ENCODE peak calls at places on chromosomes 1 and 21, in seven cellular contexts. F is astrocyte of the cerebellum, O is heart right ventricle, S is AG09309, H is ovary, W is natural killer cell, C is pancreas. E is an unnamed sample.

GRCh38 chr1:113057006-113057405 is 16.0 kb upstream of the LRIG2 start:
- DNase-seq in S (no peak), W (no peak), C (no peak), H (peak; percentile 57), O (no peak), F (no peak), E (no peak)

GRCh38 chr1:227317541-227318002 is 720 bp downstream of the CDC42BPA start:
- DNase-seq in O (peak; percentile 39), F (peak; percentile 34), C (peak; percentile 44), H (peak; percentile 61), S (no peak), W (no peak), E (no peak)

GRCh38 chr1:227798078-227798802 is 17.2 kb upstream of the PRSS38 start:
- DNase-seq in C (no peak), S (no peak), W (no peak), H (no peak), F (no peak), O (no peak), E (no peak)

GRCh38 chr1:214933375-214933774 is 149.2 kb upstream of the KCNK2 start:
- DNase-seq in F (no peak), W (no peak), S (no peak), C (no peak), H (no peak), O (no peak), E (no peak)

GRCh38 chr1:160128636-160129035 is 13.1 kb downstream of the ATP1A2 start:
- DNase-seq in S (no peak), O (no peak), H (no peak), F (no peak), C (no peak), W (no peak), E (no peak)

GRCh38 chr21:36337099-36337509 is 17.1 kb downstream of the MORC3 start:
- DNase-seq in O (no peak), S (no peak), H (no peak), C (no peak), F (no peak), W (no peak), E (no peak)

GRCh38 chr1:224292419-224292818 is 37.6 kb downstream of the NVL start:
- DNase-seq in O (no peak), S (no peak), F (no peak), W (no peak), H (no peak), C (no peak), E (no peak)

GRCh38 chr1:224859651-224860050 is 69.8 kb upstream of the DNAH14 start:
- DNase-seq in F (no peak), W (no peak), O (no peak), H (no peak), S (no peak), C (no peak), E (no peak)

GRCh38 chr1:16178596-16179497 is 23.0 kb upstream of the EPHA2 start:
- DNase-seq in O (no peak), F (no peak), S (no peak), C (no peak), W (no peak), H (no peak), E (peak; percentile 41)

GRCh38 chr1:34982820-34983376 is 2.2 kb downstream of the TMEM35B start:
- DNase-seq in H (no peak), C (no peak), F (no peak), O (no peak), W (no peak), S (no peak), E (no peak)

GRCh38 chr1:1597275-1597930 is 2.5 kb downstream of the FNDC10 start:
- DNase-seq in H (no peak), F (no peak), C (no peak), O (no peak), W (no peak), S (no peak), E (no peak)

GRCh38 chr1:59605761-59606160 is 209.0 kb upstream of the HOOK1 start:
- DNase-seq in H (no peak), W (no peak), C (no peak), S (no peak), O (no peak), F (no peak), E (no peak)

GRCh38 chr21:24110846-24111245 is 1496.4 kb downstream of the MRPL39 start:
- DNase-seq in S (no peak), H (no peak), F (peak; percentile 60), O (no peak), W (no peak), C (no peak), E (no peak)

GRCh38 chr1:66446261-66447001 is 87.5 kb upstream of the SGIP1 start:
- DNase-seq in S (peak; percentile 39), C (peak; percentile 13), O (peak; percentile 54), W (no peak), F (peak; percentile 70), H (no peak), E (no peak)

GRCh38 chr1:225617479-225617878 is 35.4 kb downstream of the ENAH start:
- DNase-seq in W (no peak), O (no peak), S (no peak), F (no peak), C (no peak), H (no peak), E (no peak)

GRCh38 chr1:212402876-212403275 is 11.8 kb downstream of the PACC1 start:
- DNase-seq in S (no peak), C (no peak), W (no peak), O (no peak), F (no peak), H (no peak), E (no peak)

GRCh38 chr1:24968941-24969585 is 39.0 kb upstream of the RUNX3 start:
- DNase-seq in C (no peak), H (no peak), F (no peak), O (no peak), S (no peak), W (no peak), E (no peak)

DNA sequence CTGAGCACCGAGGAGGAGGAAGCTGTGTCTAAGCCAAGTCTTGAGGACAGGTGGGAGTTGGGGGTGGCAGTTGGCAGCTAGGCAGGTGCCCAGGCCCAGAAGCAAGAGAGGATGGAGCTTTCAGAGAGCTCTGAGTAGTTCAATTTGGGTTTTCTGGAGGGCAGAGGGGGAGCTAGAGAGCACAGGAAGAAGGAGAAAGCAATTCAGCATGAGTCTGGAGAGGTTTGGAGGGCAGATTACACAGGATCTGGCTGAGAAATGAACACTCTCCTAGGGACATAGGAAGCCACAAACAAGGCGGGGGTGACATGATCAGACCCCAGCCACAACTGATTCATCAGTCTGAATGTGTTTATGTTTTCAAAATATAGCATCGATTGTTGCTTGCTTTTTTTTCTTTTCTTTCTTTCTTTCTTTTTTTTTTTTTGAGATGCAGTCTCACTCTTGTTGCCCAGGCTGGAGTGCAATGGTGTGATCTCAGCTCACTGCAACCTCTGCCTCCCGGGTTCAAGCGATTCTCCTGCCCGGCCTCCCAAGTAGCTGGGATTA is 23.8 kb downstream of the PTPRF start:
- DNase-seq in F (no peak), H (no peak), O (no peak), W (no peak), C (no peak), S (peak; percentile 7), E (no peak)
- TF ChIP-seq CTCF in F (peak; percentile 75), H (no peak), O (peak; percentile 32), W (no peak), C (no peak), S (peak; percentile 81), E (peak; percentile 75)

GRCh38 chr1:8207202-8207601 is 110.7 kb upstream of the SLC45A1 start:
- DNase-seq in H (no peak), C (no peak), S (no peak), F (no peak), W (no peak), O (no peak), E (no peak)

GRCh38 chr1:8204823-8205222 is 113.1 kb upstream of the SLC45A1 start:
- DNase-seq in O (no peak), F (peak; percentile 63), C (no peak), S (no peak), W (no peak), H (no peak), E (no peak)

GRCh38 chr1:8206397-8206796 is 111.5 kb upstream of the SLC45A1 start:
- DNase-seq in S (no peak), W (no peak), H (no peak), C (no peak), F (no peak), O (no peak), E (no peak)

GRCh38 chr1:8203551-8203950 is 114.4 kb upstream of the SLC45A1 start:
- DNase-seq in W (no peak), S (no peak), H (no peak), F (no peak), C (no peak), O (no peak), E (no peak)

DNA sequence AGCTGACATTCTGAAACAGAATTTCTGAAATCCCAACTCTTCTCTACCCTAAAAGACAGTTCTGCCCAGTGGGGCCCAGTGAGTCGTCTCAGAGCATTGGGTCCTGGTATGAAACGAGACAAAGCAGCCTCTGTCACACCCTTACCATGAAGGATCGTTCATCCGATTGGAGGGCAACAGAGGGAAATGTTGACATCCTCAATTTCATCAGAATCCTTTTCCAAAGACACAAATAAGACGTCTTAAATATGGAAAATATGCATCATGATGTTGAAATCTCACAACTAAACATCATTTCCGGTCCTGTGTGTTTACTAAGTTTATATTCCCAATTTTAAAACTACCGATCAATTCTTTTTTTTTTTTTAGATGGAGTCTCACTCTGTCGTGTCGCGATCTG is 112.1 kb upstream of the SLC45A1 start:
- DNase-seq in O (no peak), H (no peak), F (no peak), W (no peak), C (no peak), S (no peak), E (no peak)
- TF ChIP-seq CTCF in O (no peak), H (no peak), F (no peak), W (no peak), C (no peak), S (no peak), E (no peak)

DNA sequence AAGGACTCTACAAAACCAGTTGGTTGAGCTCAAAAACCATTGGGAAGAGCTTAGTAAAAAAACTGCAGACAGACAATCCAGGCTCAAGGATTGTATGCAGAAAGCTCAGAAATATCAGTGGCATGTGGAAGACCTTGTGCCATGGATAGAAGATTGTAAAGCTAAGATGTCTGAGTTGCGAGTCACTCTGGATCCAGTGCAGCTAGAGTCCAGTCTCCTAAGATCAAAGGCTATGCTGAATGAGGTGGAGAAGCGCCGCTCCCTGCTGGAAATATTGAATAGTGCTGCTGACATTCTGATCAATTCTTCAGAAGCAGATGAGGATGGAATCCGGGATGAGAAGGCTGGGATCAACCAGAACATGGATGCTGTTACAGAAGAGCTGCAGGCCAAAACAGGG is 104.0 kb upstream of the BMP8A start:
- DNase-seq in W (no peak), H (no peak), C (no peak), S (peak; percentile 77), F (peak; percentile 68), O (no peak), E (no peak)
- TF ChIP-seq CTCF in W (no peak), H (no peak), C (no peak), S (peak; percentile 40), F (peak; percentile 55), O (no peak), E (peak; percentile 55)

DNA sequence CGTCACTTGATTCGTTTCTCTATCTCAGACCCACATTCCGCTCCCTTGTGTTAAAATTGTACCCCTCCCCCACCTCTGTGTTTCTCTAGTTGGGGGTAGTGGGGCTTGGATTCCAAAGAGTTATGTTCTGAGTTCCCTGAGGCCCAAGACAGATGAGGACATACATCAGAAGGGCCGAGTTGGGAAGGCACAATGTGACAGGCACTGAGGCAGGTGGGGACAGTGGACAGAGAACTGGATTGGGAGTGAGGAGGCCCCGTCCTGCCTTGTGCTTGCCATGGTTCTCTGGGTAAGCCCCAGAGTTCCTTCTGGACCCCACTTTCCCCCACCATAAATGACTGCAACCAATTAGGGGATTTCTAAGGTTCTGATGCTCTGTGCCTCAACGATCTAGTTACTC is 80.5 kb upstream of the ETV3 start:
- DNase-seq in O (no peak), S (no peak), H (no peak), W (no peak), C (no peak), F (no peak), E (no peak)
- TF ChIP-seq CTCF in O (no peak), S (no peak), H (no peak), W (no peak), C (no peak), F (no peak), E (no peak)